ENCODE peak calls at places on chromosomes 7 and 10, in ten cellular contexts. One of them, this sample, is unnamed.

GRCh38 chr10:131810036-131810804 is 90.6 kb upstream of the PPP2R2D start:
- DNase-seq in suprapubic skin: no peak
- DNase-seq in NB4: no peak
- DNase-seq in cardiac muscle cell: no peak
- DNase-seq in left lung: peak; percentile 61
- DNase-seq in heart left ventricle: peak; percentile 8
- DNase-seq in GM13977: no peak
- DNase-seq in astrocyte of the spinal cord: no peak
- DNase-seq in upper lobe of left lung: peak; percentile 22
- DNase-seq in neural crest cell: no peak
- DNase-seq in this sample: peak; percentile 58

GRCh38 chr7:141649137-141649864 is 52.7 kb downstream of the DENND11 start:
- DNase-seq in suprapubic skin: no peak
- DNase-seq in NB4: no peak
- DNase-seq in cardiac muscle cell: no peak
- DNase-seq in left lung: no peak
- DNase-seq in heart left ventricle: no peak
- DNase-seq in GM13977: peak; percentile 38
- DNase-seq in astrocyte of the spinal cord: no peak
- DNase-seq in upper lobe of left lung: no peak
- DNase-seq in neural crest cell: no peak
- DNase-seq in this sample: no peak

GRCh38 chr10:124697837-124698559 is 46.2 kb downstream of the FAM53B start:
- DNase-seq in suprapubic skin: no peak
- DNase-seq in NB4: no peak
- DNase-seq in cardiac muscle cell: no peak
- DNase-seq in left lung: peak; percentile 77
- DNase-seq in heart left ventricle: no peak
- DNase-seq in GM13977: peak; percentile 63
- DNase-seq in astrocyte of the spinal cord: no peak
- DNase-seq in upper lobe of left lung: no peak
- DNase-seq in neural crest cell: no peak
- DNase-seq in this sample: no peak

GRCh38 chr7:26743205-26743604 is 121.2 kb downstream of the SKAP2 start:
- DNase-seq in suprapubic skin: no peak
- DNase-seq in NB4: no peak
- DNase-seq in cardiac muscle cell: no peak
- DNase-seq in left lung: no peak
- DNase-seq in heart left ventricle: no peak
- DNase-seq in GM13977: no peak
- DNase-seq in astrocyte of the spinal cord: no peak
- DNase-seq in upper lobe of left lung: no peak
- DNase-seq in neural crest cell: no peak
- DNase-seq in this sample: no peak

GRCh38 chr7:77757589-77757988 is 40.6 kb downstream of the TMEM60 start:
- DNase-seq in suprapubic skin: no peak
- DNase-seq in NB4: no peak
- DNase-seq in cardiac muscle cell: no peak
- DNase-seq in left lung: no peak
- DNase-seq in heart left ventricle: no peak
- DNase-seq in GM13977: peak; percentile 32
- DNase-seq in astrocyte of the spinal cord: no peak
- DNase-seq in upper lobe of left lung: no peak
- DNase-seq in neural crest cell: no peak
- DNase-seq in this sample: no peak

GRCh38 chr10:4033341-4033896 is 248.4 kb upstream of the KLF6 start:
- DNase-seq in suprapubic skin: no peak
- DNase-seq in NB4: no peak
- DNase-seq in cardiac muscle cell: no peak
- DNase-seq in left lung: no peak
- DNase-seq in heart left ventricle: no peak
- DNase-seq in GM13977: peak; percentile 77
- DNase-seq in astrocyte of the spinal cord: peak; percentile 29
- DNase-seq in upper lobe of left lung: no peak
- DNase-seq in neural crest cell: no peak
- DNase-seq in this sample: no peak

GRCh38 chr7:26101471-26102151 is 50.4 kb upstream of the NFE2L3 start:
- DNase-seq in suprapubic skin: no peak
- DNase-seq in NB4: peak; percentile 99
- DNase-seq in cardiac muscle cell: no peak
- DNase-seq in left lung: peak; percentile 78
- DNase-seq in heart left ventricle: no peak
- DNase-seq in GM13977: no peak
- DNase-seq in astrocyte of the spinal cord: no peak
- DNase-seq in upper lobe of left lung: no peak
- DNase-seq in neural crest cell: peak; percentile 16
- DNase-seq in this sample: no peak

GRCh38 chr7:90187507-90188050 is 24.0 kb upstream of the STEAP2 start:
- DNase-seq in suprapubic skin: no peak
- DNase-seq in NB4: no peak
- DNase-seq in cardiac muscle cell: no peak
- DNase-seq in left lung: no peak
- DNase-seq in heart left ventricle: no peak
- DNase-seq in GM13977: no peak
- DNase-seq in astrocyte of the spinal cord: no peak
- DNase-seq in upper lobe of left lung: no peak
- DNase-seq in neural crest cell: no peak
- DNase-seq in this sample: no peak

GRCh38 chr10:62817763-62818425 is 1.7 kb upstream of the EGR2 start:
- DNase-seq in suprapubic skin: peak; percentile 82
- DNase-seq in NB4: peak; percentile 87
- DNase-seq in cardiac muscle cell: peak; percentile 89
- DNase-seq in left lung: peak; percentile 96
- DNase-seq in heart left ventricle: peak; percentile 81
- DNase-seq in GM13977: peak; percentile 93
- DNase-seq in astrocyte of the spinal cord: peak; percentile 66
- DNase-seq in upper lobe of left lung: peak; percentile 94
- DNase-seq in neural crest cell: peak; percentile 70
- DNase-seq in this sample: no peak
- TF ChIP-seq CTCF in suprapubic skin: peak; percentile 91
- TF ChIP-seq CTCF in NB4: peak; percentile 59
- TF ChIP-seq CTCF in cardiac muscle cell: peak; percentile 82
- TF ChIP-seq CTCF in left lung: peak; percentile 91
- TF ChIP-seq CTCF in heart left ventricle: peak; percentile 91
- TF ChIP-seq CTCF in GM13977: peak; percentile 93
- TF ChIP-seq CTCF in astrocyte of the spinal cord: peak; percentile 67
- TF ChIP-seq CTCF in upper lobe of left lung: peak; percentile 83
- TF ChIP-seq CTCF in neural crest cell: peak; percentile 90
- TF ChIP-seq CTCF in this sample: peak; percentile 90

GRCh38 chr10:70761031-70761601 is 24.1 kb downstream of the TBATA start:
- DNase-seq in suprapubic skin: peak; percentile 54
- DNase-seq in NB4: peak; percentile 30
- DNase-seq in cardiac muscle cell: peak; percentile 56
- DNase-seq in left lung: no peak
- DNase-seq in heart left ventricle: no peak
- DNase-seq in GM13977: no peak
- DNase-seq in astrocyte of the spinal cord: peak; percentile 20
- DNase-seq in upper lobe of left lung: peak; percentile 29
- DNase-seq in neural crest cell: no peak
- DNase-seq in this sample: no peak
- TF ChIP-seq CTCF in suprapubic skin: no peak
- TF ChIP-seq CTCF in NB4: peak; percentile 21
- TF ChIP-seq CTCF in cardiac muscle cell: peak; percentile 41
- TF ChIP-seq CTCF in left lung: no peak
- TF ChIP-seq CTCF in heart left ventricle: peak; percentile 28
- TF ChIP-seq CTCF in GM13977: no peak
- TF ChIP-seq CTCF in astrocyte of the spinal cord: peak; percentile 41
- TF ChIP-seq CTCF in upper lobe of left lung: no peak
- TF ChIP-seq CTCF in neural crest cell: no peak
- TF ChIP-seq CTCF in this sample: peak; percentile 35

GRCh38 chr7:66804001-66804400 is 63.5 kb downstream of the RABGEF1 start:
- DNase-seq in suprapubic skin: no peak
- DNase-seq in NB4: no peak
- DNase-seq in cardiac muscle cell: no peak
- DNase-seq in left lung: no peak
- DNase-seq in heart left ventricle: no peak
- DNase-seq in GM13977: no peak
- DNase-seq in astrocyte of the spinal cord: peak; percentile 13
- DNase-seq in upper lobe of left lung: no peak
- DNase-seq in neural crest cell: no peak
- DNase-seq in this sample: no peak
- TF ChIP-seq CTCF in suprapubic skin: no peak
- TF ChIP-seq CTCF in NB4: no peak
- TF ChIP-seq CTCF in cardiac muscle cell: no peak
- TF ChIP-seq CTCF in left lung: no peak
- TF ChIP-seq CTCF in heart left ventricle: no peak
- TF ChIP-seq CTCF in GM13977: no peak
- TF ChIP-seq CTCF in astrocyte of the spinal cord: no peak
- TF ChIP-seq CTCF in upper lobe of left lung: no peak
- TF ChIP-seq CTCF in neural crest cell: no peak
- TF ChIP-seq CTCF in this sample: no peak

GRCh38 chr10:63593576-63593975 is 72.4 kb downstream of the REEP3 start:
- DNase-seq in suprapubic skin: no peak
- DNase-seq in NB4: no peak
- DNase-seq in cardiac muscle cell: no peak
- DNase-seq in left lung: no peak
- DNase-seq in heart left ventricle: no peak
- DNase-seq in GM13977: no peak
- DNase-seq in astrocyte of the spinal cord: peak; percentile 23
- DNase-seq in upper lobe of left lung: no peak
- DNase-seq in neural crest cell: no peak
- DNase-seq in this sample: no peak

GRCh38 chr10:63600540-63600939 is 79.3 kb downstream of the REEP3 start:
- DNase-seq in suprapubic skin: no peak
- DNase-seq in NB4: no peak
- DNase-seq in cardiac muscle cell: no peak
- DNase-seq in left lung: no peak
- DNase-seq in heart left ventricle: no peak
- DNase-seq in GM13977: no peak
- DNase-seq in astrocyte of the spinal cord: no peak
- DNase-seq in upper lobe of left lung: no peak
- DNase-seq in neural crest cell: no peak
- DNase-seq in this sample: no peak

GRCh38 chr10:63591600-63592379 is 70.6 kb downstream of the REEP3 start:
- DNase-seq in suprapubic skin: no peak
- DNase-seq in NB4: no peak
- DNase-seq in cardiac muscle cell: no peak
- DNase-seq in left lung: no peak
- DNase-seq in heart left ventricle: no peak
- DNase-seq in GM13977: no peak
- DNase-seq in astrocyte of the spinal cord: no peak
- DNase-seq in upper lobe of left lung: no peak
- DNase-seq in neural crest cell: no peak
- DNase-seq in this sample: no peak

GRCh38 chr10:63596924-63597323 is 75.7 kb downstream of the REEP3 start:
- DNase-seq in suprapubic skin: no peak
- DNase-seq in NB4: no peak
- DNase-seq in cardiac muscle cell: no peak
- DNase-seq in left lung: no peak
- DNase-seq in heart left ventricle: no peak
- DNase-seq in GM13977: no peak
- DNase-seq in astrocyte of the spinal cord: no peak
- DNase-seq in upper lobe of left lung: no peak
- DNase-seq in neural crest cell: no peak
- DNase-seq in this sample: no peak

GRCh38 chr10:63595072-63595471 is 73.9 kb downstream of the REEP3 start:
- DNase-seq in suprapubic skin: no peak
- DNase-seq in NB4: no peak
- DNase-seq in cardiac muscle cell: peak; percentile 26
- DNase-seq in left lung: no peak
- DNase-seq in heart left ventricle: peak; percentile 67
- DNase-seq in GM13977: no peak
- DNase-seq in astrocyte of the spinal cord: no peak
- DNase-seq in upper lobe of left lung: no peak
- DNase-seq in neural crest cell: no peak
- DNase-seq in this sample: no peak
- TF ChIP-seq CTCF in suprapubic skin: no peak
- TF ChIP-seq CTCF in NB4: no peak
- TF ChIP-seq CTCF in cardiac muscle cell: no peak
- TF ChIP-seq CTCF in left lung: no peak
- TF ChIP-seq CTCF in heart left ventricle: peak; percentile 35
- TF ChIP-seq CTCF in GM13977: no peak
- TF ChIP-seq CTCF in astrocyte of the spinal cord: no peak
- TF ChIP-seq CTCF in upper lobe of left lung: no peak
- TF ChIP-seq CTCF in neural crest cell: no peak
- TF ChIP-seq CTCF in this sample: peak; percentile 36

GRCh38 chr10:93917064-93917391 is 23.2 kb downstream of the SLC35G1 start:
- DNase-seq in suprapubic skin: no peak
- DNase-seq in NB4: no peak
- DNase-seq in cardiac muscle cell: no peak
- DNase-seq in left lung: no peak
- DNase-seq in heart left ventricle: no peak
- DNase-seq in GM13977: no peak
- DNase-seq in astrocyte of the spinal cord: no peak
- DNase-seq in upper lobe of left lung: no peak
- DNase-seq in neural crest cell: no peak
- DNase-seq in this sample: no peak

GRCh38 chr10:93915603-93916002 is 21.8 kb downstream of the SLC35G1 start:
- DNase-seq in suprapubic skin: no peak
- DNase-seq in NB4: no peak
- DNase-seq in cardiac muscle cell: no peak
- DNase-seq in left lung: no peak
- DNase-seq in heart left ventricle: no peak
- DNase-seq in GM13977: no peak
- DNase-seq in astrocyte of the spinal cord: no peak
- DNase-seq in upper lobe of left lung: no peak
- DNase-seq in neural crest cell: no peak
- DNase-seq in this sample: no peak

GRCh38 chr10:93917814-93918213 is 24.0 kb downstream of the SLC35G1 start:
- DNase-seq in suprapubic skin: no peak
- DNase-seq in NB4: no peak
- DNase-seq in cardiac muscle cell: no peak
- DNase-seq in left lung: no peak
- DNase-seq in heart left ventricle: no peak
- DNase-seq in GM13977: no peak
- DNase-seq in astrocyte of the spinal cord: no peak
- DNase-seq in upper lobe of left lung: no peak
- DNase-seq in neural crest cell: no peak
- DNase-seq in this sample: no peak

GRCh38 chr10:93913706-93914105 is 19.9 kb downstream of the SLC35G1 start:
- DNase-seq in suprapubic skin: no peak
- DNase-seq in NB4: no peak
- DNase-seq in cardiac muscle cell: no peak
- DNase-seq in left lung: no peak
- DNase-seq in heart left ventricle: no peak
- DNase-seq in GM13977: no peak
- DNase-seq in astrocyte of the spinal cord: no peak
- DNase-seq in upper lobe of left lung: no peak
- DNase-seq in neural crest cell: no peak
- DNase-seq in this sample: no peak

DNA sequence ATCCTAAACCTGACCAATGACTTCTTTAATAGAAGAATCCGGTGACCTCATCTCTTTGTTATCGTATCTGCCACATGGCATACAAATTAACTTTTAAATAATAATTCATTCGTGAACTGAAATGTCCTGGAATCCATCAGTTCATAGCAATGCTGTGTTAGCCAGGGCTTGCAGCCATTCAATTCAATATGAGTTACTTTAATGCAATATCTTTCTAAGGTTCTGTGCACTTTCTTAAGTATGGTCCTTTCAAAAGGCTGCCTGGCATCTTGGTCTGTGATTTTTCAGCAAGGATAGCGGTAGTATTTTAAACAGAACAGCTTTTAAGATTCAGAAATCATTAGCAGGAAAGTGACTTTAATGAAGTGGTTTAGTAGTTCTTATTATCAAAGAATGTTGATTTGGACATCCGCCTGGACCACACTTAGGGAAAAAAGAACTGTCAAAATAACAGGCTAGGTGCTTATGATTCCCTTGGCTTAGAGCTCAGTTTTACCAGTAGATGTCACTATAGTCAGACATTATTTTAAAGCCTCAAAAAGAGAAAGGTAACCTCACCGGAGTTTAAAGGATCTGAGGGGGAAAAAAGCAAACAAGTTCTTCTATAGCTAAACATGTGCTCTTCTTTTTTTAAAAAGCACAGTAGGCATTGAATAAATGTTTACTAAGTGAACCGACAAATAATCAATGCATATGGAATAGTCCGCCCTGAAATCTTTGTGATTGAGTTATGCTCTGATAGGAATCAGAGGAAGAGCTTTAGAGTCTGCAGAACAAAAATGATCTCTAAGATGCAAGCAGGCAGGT is 22.7 kb downstream of the SLC35G1 start:
- DNase-seq in suprapubic skin: no peak
- DNase-seq in NB4: peak; percentile 24
- DNase-seq in cardiac muscle cell: peak; percentile 53
- DNase-seq in left lung: no peak
- DNase-seq in heart left ventricle: no peak
- DNase-seq in GM13977: no peak
- DNase-seq in astrocyte of the spinal cord: peak; percentile 61
- DNase-seq in upper lobe of left lung: no peak
- DNase-seq in neural crest cell: no peak
- DNase-seq in this sample: no peak
- TF ChIP-seq CTCF in suprapubic skin: no peak
- TF ChIP-seq CTCF in NB4: peak; percentile 57
- TF ChIP-seq CTCF in cardiac muscle cell: peak; percentile 64
- TF ChIP-seq CTCF in left lung: peak; percentile 53
- TF ChIP-seq CTCF in heart left ventricle: peak; percentile 70
- TF ChIP-seq CTCF in GM13977: peak; percentile 55
- TF ChIP-seq CTCF in astrocyte of the spinal cord: peak; percentile 63
- TF ChIP-seq CTCF in upper lobe of left lung: peak; percentile 32
- TF ChIP-seq CTCF in neural crest cell: peak; percentile 73
- TF ChIP-seq CTCF in this sample: peak; percentile 79